ENCODE peak calls at places on chromosomes 11 and 22, in nine cellular contexts. One of them, this sample, is unnamed.

GRCh38 chr11:57646756-57647303 is 2.9 kb downstream of the YPEL4 start:
- DNase-seq in fibroblast of lung: no peak
- DNase-seq in colonic mucosa: no peak
- DNase-seq in tibial artery: no peak
- DNase-seq in CD8-positive, alpha-beta memory T cell: no peak
- DNase-seq in stomach: no peak
- DNase-seq in IMR-90: no peak
- DNase-seq in prostate gland: no peak
- DNase-seq in mammary epithelial cell: no peak
- DNase-seq in this sample: no peak

GRCh38 chr11:83403990-83404389 is 117.8 kb upstream of the CCDC90B start:
- DNase-seq in fibroblast of lung: no peak
- DNase-seq in colonic mucosa: no peak
- DNase-seq in tibial artery: no peak
- DNase-seq in CD8-positive, alpha-beta memory T cell: no peak
- DNase-seq in stomach: no peak
- DNase-seq in IMR-90: no peak
- DNase-seq in prostate gland: no peak
- DNase-seq in mammary epithelial cell: no peak
- DNase-seq in this sample: no peak

GRCh38 chr11:85540635-85541034 is 86.5 kb downstream of the DLG2 start:
- DNase-seq in fibroblast of lung: no peak
- DNase-seq in colonic mucosa: no peak
- DNase-seq in tibial artery: no peak
- DNase-seq in CD8-positive, alpha-beta memory T cell: no peak
- DNase-seq in stomach: no peak
- DNase-seq in IMR-90: no peak
- DNase-seq in prostate gland: no peak
- DNase-seq in mammary epithelial cell: no peak
- DNase-seq in this sample: no peak

GRCh38 chr22:23401111-23401909 is 178.8 kb downstream of the IGLL1 start:
- DNase-seq in fibroblast of lung: peak; percentile 96
- DNase-seq in colonic mucosa: no peak
- DNase-seq in tibial artery: no peak
- DNase-seq in CD8-positive, alpha-beta memory T cell: no peak
- DNase-seq in stomach: no peak
- DNase-seq in IMR-90: peak; percentile 75
- DNase-seq in prostate gland: no peak
- DNase-seq in mammary epithelial cell: peak; percentile 77
- DNase-seq in this sample: peak; percentile 68

GRCh38 chr22:50032109-50032871 is 19.7 kb upstream of the IL17REL start:
- DNase-seq in fibroblast of lung: no peak
- DNase-seq in colonic mucosa: no peak
- DNase-seq in tibial artery: no peak
- DNase-seq in CD8-positive, alpha-beta memory T cell: no peak
- DNase-seq in stomach: no peak
- DNase-seq in IMR-90: no peak
- DNase-seq in prostate gland: no peak
- DNase-seq in mammary epithelial cell: no peak
- DNase-seq in this sample: no peak

GRCh38 chr11:1548221-1549070 is 23.6 kb downstream of the DUSP8 start:
- DNase-seq in fibroblast of lung: peak; percentile 37
- DNase-seq in colonic mucosa: peak; percentile 88
- DNase-seq in tibial artery: peak; percentile 78
- DNase-seq in CD8-positive, alpha-beta memory T cell: no peak
- DNase-seq in stomach: peak; percentile 86
- DNase-seq in IMR-90: peak; percentile 42
- DNase-seq in prostate gland: peak; percentile 69
- DNase-seq in mammary epithelial cell: peak; percentile 35
- DNase-seq in this sample: peak; percentile 43

GRCh38 chr11:111105566-111105965 is 140.0 kb upstream of the POU2AF2 start:
- DNase-seq in fibroblast of lung: peak; percentile 1
- DNase-seq in colonic mucosa: no peak
- DNase-seq in tibial artery: no peak
- DNase-seq in CD8-positive, alpha-beta memory T cell: no peak
- DNase-seq in stomach: no peak
- DNase-seq in IMR-90: peak; percentile 69
- DNase-seq in prostate gland: no peak
- DNase-seq in mammary epithelial cell: no peak
- DNase-seq in this sample: peak; percentile 3

GRCh38 chr11:82718307-82718706 is 15.4 kb downstream of the FAM181B start:
- DNase-seq in fibroblast of lung: peak; percentile 39
- DNase-seq in colonic mucosa: no peak
- DNase-seq in tibial artery: no peak
- DNase-seq in CD8-positive, alpha-beta memory T cell: no peak
- DNase-seq in stomach: no peak
- DNase-seq in IMR-90: peak; percentile 49
- DNase-seq in prostate gland: no peak
- DNase-seq in mammary epithelial cell: peak; percentile 54
- DNase-seq in this sample: peak; percentile 40

GRCh38 chr11:83836883-83837654 is 550.9 kb upstream of the CCDC90B start:
- DNase-seq in fibroblast of lung: peak; percentile 37
- DNase-seq in colonic mucosa: peak; percentile 17
- DNase-seq in tibial artery: peak; percentile 25
- DNase-seq in CD8-positive, alpha-beta memory T cell: no peak
- DNase-seq in stomach: peak; percentile 45
- DNase-seq in IMR-90: peak; percentile 50
- DNase-seq in prostate gland: peak; percentile 8
- DNase-seq in mammary epithelial cell: peak; percentile 33
- DNase-seq in this sample: peak; percentile 60

GRCh38 chr22:42646569-42647525 is 2.3 kb downstream of the CYB5R3 start:
- DNase-seq in fibroblast of lung: peak; percentile 35
- DNase-seq in colonic mucosa: peak; percentile 73
- DNase-seq in tibial artery: no peak
- DNase-seq in CD8-positive, alpha-beta memory T cell: no peak
- DNase-seq in stomach: peak; percentile 91
- DNase-seq in IMR-90: no peak
- DNase-seq in prostate gland: peak; percentile 88
- DNase-seq in mammary epithelial cell: no peak
- DNase-seq in this sample: no peak

GRCh38 chr11:118887219-118887618 is 3.5 kb downstream of the CXCR5 start:
- DNase-seq in fibroblast of lung: no peak
- DNase-seq in colonic mucosa: no peak
- DNase-seq in tibial artery: no peak
- DNase-seq in CD8-positive, alpha-beta memory T cell: no peak
- DNase-seq in stomach: no peak
- DNase-seq in IMR-90: no peak
- DNase-seq in prostate gland: no peak
- DNase-seq in mammary epithelial cell: no peak
- DNase-seq in this sample: no peak
- H3K27ac ChIP-seq in fibroblast of lung: no peak overlapping the region
- H3K27ac ChIP-seq in colonic mucosa: peak overlapping the region; percentile 36
- H3K27ac ChIP-seq in tibial artery: peak overlapping the region; percentile 92
- H3K27ac ChIP-seq in CD8-positive, alpha-beta memory T cell: peak overlapping the region; percentile 60
- H3K27ac ChIP-seq in stomach: peak overlapping the region; percentile 35
- H3K27ac ChIP-seq in IMR-90: peak overlapping the region; percentile 54
- H3K27ac ChIP-seq in prostate gland: peak overlapping the region; percentile 35
- H3K27ac ChIP-seq in mammary epithelial cell: no peak overlapping the region
- H3K27ac ChIP-seq in this sample: peak overlapping the region; percentile 43

DNA sequence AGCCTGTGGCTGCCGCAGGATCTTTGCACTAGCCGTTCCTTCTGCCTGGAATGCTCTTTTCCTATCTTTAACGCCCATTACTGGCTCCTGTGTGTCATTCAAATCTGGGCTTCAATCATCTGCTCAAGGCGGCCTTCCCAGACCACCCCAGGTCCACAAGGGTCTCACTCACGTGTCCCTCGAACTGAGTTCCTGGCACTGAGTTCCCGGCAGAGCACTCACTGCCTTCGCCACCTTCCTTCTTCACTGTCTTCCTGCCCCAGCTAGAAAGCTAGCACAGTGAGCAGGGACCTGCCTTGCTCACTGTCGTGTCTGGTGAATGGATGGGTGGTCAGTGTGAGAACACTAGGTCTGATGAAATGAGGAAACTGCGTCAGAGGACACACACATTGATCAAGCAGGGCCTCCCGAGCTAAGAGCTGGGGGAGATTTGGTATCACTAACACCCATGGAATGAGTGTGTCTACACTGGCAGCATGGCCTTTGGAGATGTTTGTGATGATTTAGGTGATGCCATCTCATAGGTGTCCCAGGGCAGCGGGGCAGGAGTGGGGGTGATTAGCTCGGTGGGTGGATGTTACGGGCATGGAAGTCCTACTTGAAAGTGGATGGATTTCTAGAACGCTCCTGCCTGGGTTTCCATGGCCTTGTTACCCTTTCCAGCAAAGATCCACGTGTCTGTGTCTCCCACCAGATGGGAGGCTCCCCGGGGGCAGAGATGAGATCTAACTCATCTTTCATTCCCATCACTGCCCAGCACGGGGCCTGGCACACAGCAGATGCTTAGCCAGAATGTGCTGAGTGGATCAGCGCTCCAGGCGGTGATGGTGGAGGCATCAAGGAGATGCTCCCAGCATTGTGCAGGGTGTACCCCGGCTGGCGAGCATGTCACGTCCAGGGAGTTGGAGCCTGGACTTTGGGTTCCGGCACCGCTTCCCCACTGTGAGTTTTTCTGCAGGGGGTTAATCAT is 64.5 kb downstream of the SHISAL1 start:
- DNase-seq in fibroblast of lung: no peak
- DNase-seq in colonic mucosa: no peak
- DNase-seq in tibial artery: no peak
- DNase-seq in CD8-positive, alpha-beta memory T cell: no peak
- DNase-seq in stomach: peak; percentile 17
- DNase-seq in IMR-90: no peak
- DNase-seq in prostate gland: no peak
- DNase-seq in mammary epithelial cell: no peak
- DNase-seq in this sample: no peak
- H3K36me3 ChIP-seq in fibroblast of lung: no peaks in the 10 kb centered on the region
- H3K36me3 ChIP-seq in colonic mucosa: no peaks in the 10 kb centered on the region
- H3K36me3 ChIP-seq in tibial artery: no peaks in the 10 kb centered on the region
- H3K36me3 ChIP-seq in CD8-positive, alpha-beta memory T cell: no peaks in the 10 kb centered on the region
- H3K36me3 ChIP-seq in stomach: no peaks in the 10 kb centered on the region
- H3K36me3 ChIP-seq in IMR-90: peaks cover 2% of the 10 kb centered on the region
- H3K36me3 ChIP-seq in prostate gland: no peaks in the 10 kb centered on the region
- H3K36me3 ChIP-seq in mammary epithelial cell: no peaks in the 10 kb centered on the region
- H3K36me3 ChIP-seq in this sample: no peaks in the 10 kb centered on the region

GRCh38 chr22:36998620-36999351 is 20.5 kb downstream of the TST start:
- DNase-seq in fibroblast of lung: no peak
- DNase-seq in colonic mucosa: no peak
- DNase-seq in tibial artery: no peak
- DNase-seq in CD8-positive, alpha-beta memory T cell: no peak
- DNase-seq in stomach: no peak
- DNase-seq in IMR-90: peak; percentile 15
- DNase-seq in prostate gland: no peak
- DNase-seq in mammary epithelial cell: peak; percentile 39
- DNase-seq in this sample: no peak
- H3K27ac ChIP-seq in fibroblast of lung: no peak overlapping the region
- H3K27ac ChIP-seq in colonic mucosa: no peak overlapping the region
- H3K27ac ChIP-seq in tibial artery: no peak overlapping the region
- H3K27ac ChIP-seq in CD8-positive, alpha-beta memory T cell: no peak overlapping the region
- H3K27ac ChIP-seq in stomach: no peak overlapping the region
- H3K27ac ChIP-seq in IMR-90: no peak overlapping the region
- H3K27ac ChIP-seq in prostate gland: no peak overlapping the region
- H3K27ac ChIP-seq in mammary epithelial cell: no peak overlapping the region
- H3K27ac ChIP-seq in this sample: no peak overlapping the region

GRCh38 chr11:6307879-6308278 is 12.4 kb downstream of the CAVIN3 start:
- DNase-seq in fibroblast of lung: peak; percentile 38
- DNase-seq in colonic mucosa: no peak
- DNase-seq in tibial artery: no peak
- DNase-seq in CD8-positive, alpha-beta memory T cell: no peak
- DNase-seq in stomach: no peak
- DNase-seq in IMR-90: peak; percentile 77
- DNase-seq in prostate gland: no peak
- DNase-seq in mammary epithelial cell: no peak
- DNase-seq in this sample: peak; percentile 21
- H3K36me3 ChIP-seq in fibroblast of lung: no peaks in the 10 kb centered on the region
- H3K36me3 ChIP-seq in colonic mucosa: no peaks in the 10 kb centered on the region
- H3K36me3 ChIP-seq in tibial artery: no peaks in the 10 kb centered on the region
- H3K36me3 ChIP-seq in CD8-positive, alpha-beta memory T cell: no peaks in the 10 kb centered on the region
- H3K36me3 ChIP-seq in stomach: no peaks in the 10 kb centered on the region
- H3K36me3 ChIP-seq in IMR-90: no peaks in the 10 kb centered on the region
- H3K36me3 ChIP-seq in prostate gland: no peaks in the 10 kb centered on the region
- H3K36me3 ChIP-seq in mammary epithelial cell: no peaks in the 10 kb centered on the region
- H3K36me3 ChIP-seq in this sample: no peaks in the 10 kb centered on the region

GRCh38 chr11:10594407-10594806 is 25.9 kb upstream of the LYVE1 start:
- DNase-seq in fibroblast of lung: no peak
- DNase-seq in colonic mucosa: no peak
- DNase-seq in tibial artery: no peak
- DNase-seq in CD8-positive, alpha-beta memory T cell: no peak
- DNase-seq in stomach: no peak
- DNase-seq in IMR-90: no peak
- DNase-seq in prostate gland: no peak
- DNase-seq in mammary epithelial cell: peak; percentile 97
- DNase-seq in this sample: no peak

GRCh38 chr11:10590516-10590915 is 22.1 kb upstream of the LYVE1 start:
- DNase-seq in fibroblast of lung: no peak
- DNase-seq in colonic mucosa: no peak
- DNase-seq in tibial artery: no peak
- DNase-seq in CD8-positive, alpha-beta memory T cell: no peak
- DNase-seq in stomach: no peak
- DNase-seq in IMR-90: peak; percentile 56
- DNase-seq in prostate gland: no peak
- DNase-seq in mammary epithelial cell: no peak
- DNase-seq in this sample: no peak

GRCh38 chr11:10592331-10592730 is 23.9 kb upstream of the LYVE1 start:
- DNase-seq in fibroblast of lung: peak; percentile 97
- DNase-seq in colonic mucosa: no peak
- DNase-seq in tibial artery: no peak
- DNase-seq in CD8-positive, alpha-beta memory T cell: no peak
- DNase-seq in stomach: no peak
- DNase-seq in IMR-90: peak; percentile 96
- DNase-seq in prostate gland: no peak
- DNase-seq in mammary epithelial cell: peak; percentile 91
- DNase-seq in this sample: peak; percentile 52

GRCh38 chr11:10588904-10589303 is 20.4 kb upstream of the LYVE1 start:
- DNase-seq in fibroblast of lung: no peak
- DNase-seq in colonic mucosa: no peak
- DNase-seq in tibial artery: no peak
- DNase-seq in CD8-positive, alpha-beta memory T cell: no peak
- DNase-seq in stomach: no peak
- DNase-seq in IMR-90: no peak
- DNase-seq in prostate gland: no peak
- DNase-seq in mammary epithelial cell: peak; percentile 79
- DNase-seq in this sample: no peak

GRCh38 chr11:10591741-10592140 is 23.3 kb upstream of the LYVE1 start:
- DNase-seq in fibroblast of lung: no peak
- DNase-seq in colonic mucosa: no peak
- DNase-seq in tibial artery: no peak
- DNase-seq in CD8-positive, alpha-beta memory T cell: no peak
- DNase-seq in stomach: no peak
- DNase-seq in IMR-90: no peak
- DNase-seq in prostate gland: no peak
- DNase-seq in mammary epithelial cell: no peak
- DNase-seq in this sample: no peak
- H3K27ac ChIP-seq in fibroblast of lung: peak overlapping the region; percentile 47
- H3K27ac ChIP-seq in colonic mucosa: no peak overlapping the region
- H3K27ac ChIP-seq in tibial artery: peak overlapping the region; percentile 87
- H3K27ac ChIP-seq in CD8-positive, alpha-beta memory T cell: no peak overlapping the region
- H3K27ac ChIP-seq in stomach: peak overlapping the region; percentile 69
- H3K27ac ChIP-seq in IMR-90: peak overlapping the region; percentile 87
- H3K27ac ChIP-seq in prostate gland: peak overlapping the region; percentile 46
- H3K27ac ChIP-seq in mammary epithelial cell: peak overlapping the region; percentile 97
- H3K27ac ChIP-seq in this sample: peak overlapping the region; percentile 71